ENCODE peak calls at places on chromosome 18, in seven cellular contexts. One of them, this sample, is unnamed.

GRCh38 chr18:2851771-2852170 is 5.0 kb downstream of the EMILIN2 start:
- DNase-seq in fibroblast of pulmonary artery: no peak
- DNase-seq in Caco-2: no peak
- DNase-seq in psoas muscle: no peak
- DNase-seq in heart right ventricle: no peak
- DNase-seq in BJ: no peak
- DNase-seq in GM12865: no peak
- DNase-seq in this sample: no peak

GRCh38 chr18:37578886-37579513 is 13.4 kb upstream of the CELF4 start:
- DNase-seq in heart right ventricle: no peak
- DNase-seq in GM12865: peak
- DNase-seq in fibroblast of pulmonary artery: peak
- DNase-seq in Caco-2: no peak
- DNase-seq in BJ: no peak
- DNase-seq in psoas muscle: no peak
- DNase-seq in this sample: no peak

GRCh38 chr18:44128365-44128764 is 552.3 kb upstream of the SETBP1 start:
- DNase-seq in GM12865: no peak
- DNase-seq in fibroblast of pulmonary artery: peak
- DNase-seq in heart right ventricle: no peak
- DNase-seq in BJ: no peak
- DNase-seq in Caco-2: no peak
- DNase-seq in psoas muscle: no peak
- DNase-seq in this sample: no peak

GRCh38 chr18:48615566-48616401 is 77.0 kb downstream of the CTIF start:
- DNase-seq in psoas muscle: no peak
- DNase-seq in GM12865: no peak
- DNase-seq in fibroblast of pulmonary artery: no peak
- DNase-seq in heart right ventricle: no peak
- DNase-seq in BJ: no peak
- DNase-seq in Caco-2: no peak
- DNase-seq in this sample: no peak

GRCh38 chr18:23155537-23155936 is 20.3 kb downstream of the CABLES1 start:
- DNase-seq in GM12865: no peak
- DNase-seq in fibroblast of pulmonary artery: no peak
- DNase-seq in Caco-2: no peak
- DNase-seq in BJ: no peak
- DNase-seq in heart right ventricle: no peak
- DNase-seq in psoas muscle: no peak
- DNase-seq in this sample: no peak

GRCh38 chr18:52694804-52695203 is 354.8 kb downstream of the DCC start:
- DNase-seq in fibroblast of pulmonary artery: peak
- DNase-seq in psoas muscle: no peak
- DNase-seq in Caco-2: no peak
- DNase-seq in BJ: no peak
- DNase-seq in heart right ventricle: no peak
- DNase-seq in GM12865: peak
- DNase-seq in this sample: no peak

GRCh38 chr18:28003451-28003850 is 173.5 kb downstream of the CDH2 start:
- DNase-seq in psoas muscle: no peak
- DNase-seq in BJ: no peak
- DNase-seq in heart right ventricle: no peak
- DNase-seq in Caco-2: no peak
- DNase-seq in fibroblast of pulmonary artery: peak
- DNase-seq in GM12865: no peak
- DNase-seq in this sample: peak

GRCh38 chr18:45617284-45617683 is 2.0 kb downstream of the SLC14A2 start:
- DNase-seq in BJ: peak
- DNase-seq in GM12865: no peak
- DNase-seq in Caco-2: no peak
- DNase-seq in heart right ventricle: peak
- DNase-seq in fibroblast of pulmonary artery: peak
- DNase-seq in psoas muscle: peak
- DNase-seq in this sample: peak

GRCh38 chr18:45688834-45689233 is 35.1 kb upstream of the SLC14A1 start:
- DNase-seq in psoas muscle: no peak
- DNase-seq in BJ: no peak
- DNase-seq in fibroblast of pulmonary artery: no peak
- DNase-seq in heart right ventricle: no peak
- DNase-seq in GM12865: peak
- DNase-seq in Caco-2: no peak
- DNase-seq in this sample: no peak

GRCh38 chr18:41262688-41263087 is 692.3 kb upstream of the PIK3C3 start:
- DNase-seq in heart right ventricle: no peak
- DNase-seq in fibroblast of pulmonary artery: no peak
- DNase-seq in GM12865: no peak
- DNase-seq in Caco-2: no peak
- DNase-seq in psoas muscle: no peak
- DNase-seq in BJ: no peak
- DNase-seq in this sample: no peak

GRCh38 chr18:41268271-41268670 is 686.8 kb upstream of the PIK3C3 start:
- DNase-seq in fibroblast of pulmonary artery: no peak
- DNase-seq in heart right ventricle: no peak
- DNase-seq in psoas muscle: no peak
- DNase-seq in BJ: no peak
- DNase-seq in Caco-2: no peak
- DNase-seq in GM12865: no peak
- DNase-seq in this sample: no peak

GRCh38 chr18:41266616-41267015 is 688.4 kb upstream of the PIK3C3 start:
- DNase-seq in fibroblast of pulmonary artery: peak
- DNase-seq in heart right ventricle: no peak
- DNase-seq in psoas muscle: no peak
- DNase-seq in BJ: no peak
- DNase-seq in GM12865: no peak
- DNase-seq in Caco-2: no peak
- DNase-seq in this sample: peak

GRCh38 chr18:41266214-41266613 is 688.8 kb upstream of the PIK3C3 start:
- DNase-seq in psoas muscle: no peak
- DNase-seq in BJ: no peak
- DNase-seq in Caco-2: no peak
- DNase-seq in GM12865: no peak
- DNase-seq in heart right ventricle: no peak
- DNase-seq in fibroblast of pulmonary artery: no peak
- DNase-seq in this sample: no peak

GRCh38 chr18:41265047-41265446 is 690.0 kb upstream of the PIK3C3 start:
- DNase-seq in psoas muscle: no peak
- DNase-seq in Caco-2: no peak
- DNase-seq in GM12865: no peak
- DNase-seq in heart right ventricle: no peak
- DNase-seq in fibroblast of pulmonary artery: peak
- DNase-seq in BJ: no peak
- DNase-seq in this sample: peak
- H3K4me3 ChIP-seq in psoas muscle: no peak
- H3K4me3 ChIP-seq in Caco-2: no peak
- H3K4me3 ChIP-seq in GM12865: no peak
- H3K4me3 ChIP-seq in heart right ventricle: no peak
- H3K4me3 ChIP-seq in fibroblast of pulmonary artery: no peak
- H3K4me3 ChIP-seq in BJ: no peak
- H3K4me3 ChIP-seq in this sample: no peak

DNA sequence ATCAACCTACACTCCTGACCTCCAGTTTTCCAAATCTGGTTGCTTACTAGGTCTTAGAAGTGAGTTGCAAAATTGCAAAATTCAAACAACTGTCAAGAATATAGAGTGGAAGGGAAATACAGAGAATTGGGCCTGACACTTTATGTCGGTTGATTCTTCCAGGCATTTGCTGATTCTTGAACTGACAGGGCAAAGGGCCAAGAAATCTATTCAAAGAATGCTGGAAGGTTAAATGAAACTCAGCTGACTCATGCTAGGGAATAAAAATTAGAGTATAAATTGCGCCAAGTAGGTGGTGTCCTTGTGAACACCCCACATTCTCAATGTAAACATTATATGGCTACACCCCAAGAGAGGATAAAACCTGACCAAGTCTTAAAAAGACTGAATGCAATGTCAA is 21.5 kb upstream of the ZSCAN30 start:
- DNase-seq in heart right ventricle: no peak
- DNase-seq in psoas muscle: no peak
- DNase-seq in fibroblast of pulmonary artery: peak
- DNase-seq in Caco-2: no peak
- DNase-seq in GM12865: no peak
- DNase-seq in BJ: no peak
- DNase-seq in this sample: no peak
- H3K4me3 ChIP-seq in heart right ventricle: no peak
- H3K4me3 ChIP-seq in psoas muscle: no peak
- H3K4me3 ChIP-seq in fibroblast of pulmonary artery: no peak
- H3K4me3 ChIP-seq in Caco-2: no peak
- H3K4me3 ChIP-seq in GM12865: no peak
- H3K4me3 ChIP-seq in BJ: no peak
- H3K4me3 ChIP-seq in this sample: no peak

GRCh38 chr18:31042068-31042390 is 513 bp downstream of the DSC3 start:
- DNase-seq in heart right ventricle: no peak
- DNase-seq in BJ: no peak
- DNase-seq in psoas muscle: peak
- DNase-seq in GM12865: no peak
- DNase-seq in fibroblast of pulmonary artery: no peak
- DNase-seq in Caco-2: peak
- DNase-seq in this sample: no peak
- H3K4me3 ChIP-seq in heart right ventricle: peak
- H3K4me3 ChIP-seq in BJ: no peak
- H3K4me3 ChIP-seq in psoas muscle: peak
- H3K4me3 ChIP-seq in GM12865: no peak
- H3K4me3 ChIP-seq in fibroblast of pulmonary artery: peak
- H3K4me3 ChIP-seq in Caco-2: peak
- H3K4me3 ChIP-seq in this sample: peak

DNA sequence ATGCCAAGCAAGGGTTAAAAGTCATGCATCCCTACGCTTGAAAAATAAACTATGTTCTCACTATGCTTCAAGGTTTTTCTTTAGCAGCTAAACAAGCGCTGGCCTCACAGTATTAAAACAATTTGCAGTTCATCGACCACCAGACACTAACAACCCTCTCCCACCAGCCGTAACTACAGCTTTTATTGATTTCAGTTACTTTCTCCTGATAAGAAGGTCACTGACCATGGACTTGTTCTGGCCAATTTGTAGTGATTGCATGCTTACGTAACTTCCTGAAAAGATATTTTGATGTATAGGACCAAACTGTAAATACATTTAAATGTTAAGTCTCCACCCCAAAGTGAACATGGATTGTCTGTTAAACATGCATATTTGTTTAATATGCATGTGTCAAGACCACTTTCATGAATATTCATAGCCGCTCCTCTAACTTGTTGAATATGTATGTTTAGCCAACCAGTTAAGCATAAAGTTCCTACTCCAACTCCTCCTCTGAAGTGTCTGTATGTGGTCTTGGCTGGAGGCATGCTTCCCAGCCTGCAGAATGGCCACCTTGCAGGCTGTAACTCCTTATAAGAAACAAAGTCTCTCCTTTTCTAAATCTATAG is 1.7 kb upstream of the THOC1 start:
- DNase-seq in psoas muscle: no peak
- DNase-seq in heart right ventricle: no peak
- DNase-seq in GM12865: no peak
- DNase-seq in BJ: no peak
- DNase-seq in Caco-2: no peak
- DNase-seq in fibroblast of pulmonary artery: no peak
- DNase-seq in this sample: no peak
- H3K4me3 ChIP-seq in psoas muscle: peak
- H3K4me3 ChIP-seq in heart right ventricle: no peak
- H3K4me3 ChIP-seq in GM12865: no peak
- H3K4me3 ChIP-seq in BJ: no peak
- H3K4me3 ChIP-seq in Caco-2: no peak
- H3K4me3 ChIP-seq in fibroblast of pulmonary artery: no peak
- H3K4me3 ChIP-seq in this sample: no peak

DNA sequence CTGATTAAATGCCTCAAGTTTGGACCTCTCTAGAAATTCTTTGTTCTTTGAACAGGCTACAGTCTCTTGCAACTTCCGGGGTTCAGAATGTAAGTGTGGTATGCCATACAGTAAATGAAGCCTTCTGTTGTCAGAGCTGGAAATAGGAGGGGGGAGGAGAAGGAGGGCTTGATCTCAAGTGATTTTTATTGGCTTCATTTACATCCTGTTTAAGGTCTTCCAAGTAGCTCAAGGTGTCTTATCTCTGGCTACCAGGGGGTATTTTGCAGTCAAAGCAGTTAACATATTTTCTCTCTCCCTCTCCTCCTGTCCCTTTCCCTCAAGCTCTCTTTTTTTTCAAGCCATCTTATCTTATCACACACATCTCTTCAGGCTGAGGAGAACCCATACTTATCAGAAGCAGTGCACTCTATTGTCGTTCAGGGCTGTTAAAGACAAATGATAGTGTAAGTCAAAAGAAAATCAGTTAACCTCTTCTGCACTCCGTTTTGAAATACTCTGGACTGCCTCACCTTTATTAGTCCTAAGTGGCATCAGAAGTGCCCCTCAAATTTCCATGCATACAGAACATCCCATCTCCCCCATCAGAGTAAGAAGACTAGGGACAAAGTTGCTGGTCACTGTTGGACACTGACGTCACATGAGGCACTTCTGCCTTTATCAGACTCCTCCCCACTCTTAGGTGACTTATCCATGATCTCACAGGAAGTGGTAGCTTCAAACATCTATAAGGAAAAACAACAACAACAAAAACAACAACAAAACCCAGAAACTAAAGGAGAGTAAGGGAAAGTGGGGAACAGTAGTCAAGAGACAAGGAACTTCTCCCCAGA is 112.1 kb downstream of the ZNF521 start:
- DNase-seq in heart right ventricle: no peak
- DNase-seq in GM12865: no peak
- DNase-seq in fibroblast of pulmonary artery: peak
- DNase-seq in BJ: no peak
- DNase-seq in Caco-2: no peak
- DNase-seq in psoas muscle: no peak
- DNase-seq in this sample: no peak
- H3K4me3 ChIP-seq in heart right ventricle: no peak
- H3K4me3 ChIP-seq in GM12865: no peak
- H3K4me3 ChIP-seq in fibroblast of pulmonary artery: no peak
- H3K4me3 ChIP-seq in BJ: no peak
- H3K4me3 ChIP-seq in Caco-2: no peak
- H3K4me3 ChIP-seq in psoas muscle: no peak
- H3K4me3 ChIP-seq in this sample: no peak